ENCODE peak calls at places on chromosomes 4 and X, in ten cellular contexts. G is NCI-H748 treated with DMSO at 0.1 percent for 48 hours; U is stimulated activated CD4-positive, alpha-beta T cell treated with anti-CD3 and anti-CD28 coated beads, TNF-alpha, amount 100 ng/mL, for 48 hours; L is progenitor cell of endocrine pancreas; K is NCI-H1417; I is HFF-Myc; V is pons; X is mesothelial cell of epicardium; E is HCEC 1CT; W is COR-L47. P is an unnamed sample.

GRCh38 chr4:176875026-176875425 is 82.3 kb upstream of the VEGFC start:
- DNase-seq in L (no peak), E (no peak), K (no peak), G (no peak), W (no peak), I (no peak), U (no peak), X (no peak), V (no peak), P (no peak)

GRCh38 chr4:1084796-1085403 is 28.5 kb downstream of the RNF212 start:
- DNase-seq in U (no peak), V (no peak), I (no peak), E (no peak), X (no peak), W (no peak), L (no peak), K (no peak), G (no peak), P (no peak)

GRCh38 chr4:148112231-148112982 is 329.8 kb downstream of the NR3C2 start:
- DNase-seq in E (peak), V (no peak), X (no peak), K (no peak), U (no peak), G (no peak), I (no peak), W (no peak), L (no peak), P (no peak)

GRCh38 chr4:106618920-106619319 is 250.3 kb upstream of the GIMD1 start:
- DNase-seq in X (no peak), V (no peak), K (peak), U (no peak), E (no peak), W (no peak), I (no peak), L (no peak), G (no peak), P (no peak)

GRCh38 chr4:187995322-187996207 is at the start of gene ZFP42:
- DNase-seq in G (no peak), L (no peak), K (no peak), X (no peak), E (no peak), W (no peak), I (no peak), U (no peak), V (no peak), P (no peak)

GRCh38 chr4:39814403-39815185 is 116.7 kb downstream of the UBE2K start:
- DNase-seq in G (no peak), V (no peak), U (no peak), I (no peak), L (no peak), E (no peak), W (no peak), K (no peak), X (no peak), P (no peak)

GRCh38 chr4:150999091-150999490 is 16.0 kb downstream of the LRBA start:
- DNase-seq in V (peak), K (no peak), G (no peak), E (no peak), U (no peak), W (no peak), X (no peak), I (no peak), L (no peak), P (no peak)

GRCh38 chr4:155828628-155829027 is 37.4 kb downstream of the ASIC5 start:
- DNase-seq in W (no peak), K (no peak), L (no peak), U (no peak), X (no peak), I (no peak), G (no peak), V (no peak), E (no peak), P (no peak)

GRCh38 chr4:146486565-146486964 is 35.2 kb downstream of the SLC10A7 start:
- DNase-seq in X (no peak), I (no peak), U (no peak), V (no peak), W (no peak), G (no peak), L (no peak), K (no peak), E (no peak), P (no peak)

GRCh38 chrX:75784689-75785491 is at the start of gene MAGEE2:
- DNase-seq in E (no peak), G (peak), U (peak), W (no peak), I (no peak), K (no peak), L (no peak), V (peak), X (no peak), P (no peak)

GRCh38 chr4:11488657-11489448 is 60.2 kb upstream of the HS3ST1 start:
- DNase-seq in I (no peak), W (no peak), L (no peak), E (no peak), U (no peak), X (no peak), G (no peak), V (no peak), K (no peak), P (no peak)

GRCh38 chr4:76956961-76957738 is 7.6 kb downstream of the SEPTIN11 start:
- DNase-seq in W (no peak), K (no peak), V (no peak), X (no peak), E (no peak), G (no peak), I (no peak), L (no peak), U (no peak), P (no peak)

P was measured in ureter.